ENCODE peak calls at places on chromosomes 5 and 9, in six cellular contexts. M is fibroblast of lung, V is H1, T is IMR-90, K is neural progenitor cell, H is GM23338. Y is an unnamed sample. For H4K20me1 and H3K36me3, the result is how much of the 10 kb centered on the place peaks cover.

GRCh38 chr5:72556351-72557146 is 49.3 kb upstream of the ZNF366 start:
- DNase-seq in M (peak), T (peak), V (peak), K (peak), H (peak), Y (no peak)

GRCh38 chr5:151615431-151615830 is 24.3 kb upstream of the FAT2 start:
- DNase-seq in H (no peak), K (no peak), V (no peak), T (no peak), M (no peak), Y (no peak)

GRCh38 chr9:112728401-112728800 is 10.5 kb upstream of the INIP start:
- DNase-seq in K (no peak), T (no peak), V (no peak), M (no peak), H (no peak), Y (no peak)

GRCh38 chr9:133067006-133067405 is 5.2 kb downstream of the CEL start:
- DNase-seq in M (no peak), K (no peak), V (no peak), T (no peak), H (no peak), Y (no peak)

GRCh38 chr9:77678136-77678535 is 30.0 kb upstream of the GNA14 start:
- DNase-seq in V (peak), T (no peak), H (no peak), M (peak), K (no peak), Y (no peak)

GRCh38 chr9:96255698-96256097 is 46.3 kb downstream of the HSD17B3 start:
- DNase-seq in V (no peak), H (peak), T (no peak), K (no peak), M (no peak), Y (no peak)

GRCh38 chr9:19208653-19209052 is 21.8 kb upstream of the DENND4C start:
- DNase-seq in V (no peak), T (no peak), M (no peak), H (no peak), K (no peak), Y (no peak)

GRCh38 chr5:12023614-12024241 is 119.5 kb upstream of the CTNND2 start:
- DNase-seq in H (peak), T (peak), V (no peak), K (peak), M (peak), Y (no peak)

GRCh38 chr5:160477266-160477970 is 55.8 kb downstream of the PTTG1 start:
- DNase-seq in M (no peak), T (no peak), K (no peak), V (no peak), H (peak), Y (no peak)

GRCh38 chr9:95757026-95757425 is 118.5 kb upstream of the ERCC6L2 start:
- DNase-seq in M (peak), V (no peak), H (no peak), K (no peak), T (peak), Y (no peak)

GRCh38 chr5:59640411-59640810 is 253.1 kb downstream of the PDE4D start:
- DNase-seq in K (peak), H (no peak), T (no peak), V (no peak), M (no peak), Y (no peak)

GRCh38 chr5:14908195-14908594 is 36.6 kb upstream of the ANKH start:
- DNase-seq in K (no peak), V (no peak), H (no peak), M (peak), T (peak), Y (no peak)

GRCh38 chr5:135739383-135739961 is 95.0 kb upstream of the SLC25A48 start:
- DNase-seq in V (peak), M (peak), K (no peak), T (no peak), H (no peak), Y (no peak)

GRCh38 chr9:70261131-70261870 is 2.5 kb downstream of the SMC5 start:
- DNase-seq in H (no peak), K (no peak), T (peak), V (no peak), M (peak), Y (no peak)

GRCh38 chr5:144469106-144469505 is 298.4 kb downstream of the KCTD16 start:
- DNase-seq in H (no peak), M (no peak), K (no peak), V (no peak), T (peak), Y (no peak)

GRCh38 chr9:93052791-93053540 is 5.5 kb upstream of the SUSD3 start:
- DNase-seq in K (peak), M (no peak), T (no peak), V (peak), H (peak), Y (peak)

GRCh38 chr9:130755377-130756007 is 61.9 kb downstream of the EXOSC2 start:
- DNase-seq in T (no peak), M (no peak), K (no peak), H (no peak), V (no peak), Y (no peak)

GRCh38 chr9:126233175-126233574 is 93.5 kb upstream of the MVB12B start:
- DNase-seq in M (no peak), K (no peak), T (no peak), V (no peak), H (no peak), Y (no peak)

GRCh38 chr5:83942155-83942554 is 221.5 kb upstream of the HAPLN1 start:
- DNase-seq in K (no peak), T (no peak), M (no peak), V (no peak), H (no peak), Y (no peak)
- H3K4me3 ChIP-seq in K (no peak), T (no peak), M (no peak), V (no peak), H (no peak), Y (no peak)

GRCh38 chr5:88806338-88806737 is 76.6 kb downstream of the MEF2C start:
- DNase-seq in H (no peak), M (no peak), K (no peak), V (no peak), T (no peak), Y (no peak)

GRCh38 chr5:88804444-88804843 is 78.5 kb downstream of the MEF2C start:
- DNase-seq in T (no peak), H (no peak), K (no peak), M (no peak), V (no peak), Y (no peak)

GRCh38 chr5:88807327-88807726 is 75.7 kb downstream of the MEF2C start:
- DNase-seq in V (no peak), H (no peak), T (no peak), M (no peak), K (no peak), Y (no peak)

GRCh38 chr5:88805151-88805784 is 77.7 kb downstream of the MEF2C start:
- DNase-seq in M (no peak), K (no peak), H (no peak), T (no peak), V (no peak), Y (no peak)

DNA sequence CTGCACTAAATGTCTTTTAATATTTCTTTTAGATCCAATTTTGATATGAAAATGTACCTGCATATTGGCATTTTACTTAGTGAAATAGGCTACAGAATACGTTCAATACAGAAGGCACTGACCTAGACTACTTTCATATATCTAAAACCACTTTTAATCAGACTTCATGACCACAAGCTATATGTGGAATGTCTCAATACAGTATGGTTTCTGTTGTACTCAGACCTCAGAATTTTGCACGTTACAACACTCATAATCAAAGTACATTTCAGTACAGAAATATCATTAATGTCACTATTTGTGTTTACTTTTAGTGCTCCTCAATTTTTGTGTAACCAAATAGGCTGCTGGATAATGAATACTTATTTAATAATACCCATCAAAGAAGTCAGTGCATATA is 74.8 kb downstream of the MEF2C start:
- DNase-seq in M (no peak), T (no peak), H (no peak), K (no peak), V (no peak), Y (no peak)
- H4K20me1 ChIP-seq in M (under half), T (under half), H (under half), K (under half), V (under half), Y (under half)

DNA sequence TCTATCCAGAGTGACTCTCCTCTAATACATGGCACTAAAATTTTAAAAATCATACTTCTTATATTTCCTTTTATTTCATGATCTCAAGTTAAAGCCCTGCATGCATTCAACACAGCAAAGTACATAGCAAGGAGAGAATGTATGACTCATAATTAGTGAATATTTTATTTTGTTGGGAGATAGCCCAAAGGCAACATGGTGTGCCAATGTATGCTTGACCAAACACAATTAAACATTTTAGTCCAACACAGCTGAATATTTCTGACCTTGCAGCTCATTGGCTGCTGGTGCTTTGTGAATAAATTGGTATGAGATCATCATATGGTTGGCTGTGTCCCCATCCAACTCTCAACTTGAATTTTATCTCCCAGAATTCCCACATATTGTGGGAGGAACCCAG is 103.5 kb downstream of the NPR3 start:
- DNase-seq in K (no peak), V (no peak), H (no peak), T (peak), M (peak), Y (no peak)
- H3K36me3 ChIP-seq in K (under half), V (under half), H (under half), T (under half), M (under half), Y (under half)

GRCh38 chr5:75363726-75364495 is 26.9 kb downstream of the HMGCR start:
- DNase-seq in T (no peak), H (peak), M (no peak), K (no peak), V (no peak), Y (no peak)
- H3K4me3 ChIP-seq in T (no peak), H (no peak), M (no peak), K (no peak), V (no peak), Y (no peak)

GRCh38 chr5:179606910-179607448 is 16.5 kb downstream of the HNRNPH1 start:
- DNase-seq in H (no peak), K (no peak), M (no peak), V (no peak), T (no peak), Y (no peak)
- H4K20me1 ChIP-seq in H (under half), K (half or more), M (under half), V (under half), T (half or more), Y (under half)

DNA sequence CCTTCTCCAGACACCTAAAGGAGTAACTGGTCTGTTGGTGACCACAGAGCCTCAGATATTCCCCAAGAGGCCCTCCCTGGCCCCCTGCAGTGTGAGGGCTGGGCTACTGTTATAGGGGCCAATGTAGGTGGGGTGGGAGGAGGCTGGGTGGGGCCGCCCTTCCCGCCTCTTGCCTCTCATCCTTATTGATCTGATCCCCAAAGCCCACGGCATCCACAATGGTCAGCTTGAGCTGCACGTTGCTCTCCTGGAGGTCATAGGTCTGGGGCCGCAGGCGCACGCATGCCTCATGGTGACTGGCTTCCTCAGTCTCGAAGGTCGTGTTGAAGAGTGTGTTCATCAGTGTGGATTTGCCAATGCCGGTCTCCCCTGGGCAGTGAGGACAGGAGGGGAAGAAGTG is 13.0 kb downstream of the SEPTIN8 start:
- DNase-seq in V (no peak), T (no peak), H (no peak), K (no peak), M (no peak), Y (no peak)
- H3K36me3 ChIP-seq in V (under half), T (half or more), H (under half), K (under half), M (under half), Y (half or more)

DNA sequence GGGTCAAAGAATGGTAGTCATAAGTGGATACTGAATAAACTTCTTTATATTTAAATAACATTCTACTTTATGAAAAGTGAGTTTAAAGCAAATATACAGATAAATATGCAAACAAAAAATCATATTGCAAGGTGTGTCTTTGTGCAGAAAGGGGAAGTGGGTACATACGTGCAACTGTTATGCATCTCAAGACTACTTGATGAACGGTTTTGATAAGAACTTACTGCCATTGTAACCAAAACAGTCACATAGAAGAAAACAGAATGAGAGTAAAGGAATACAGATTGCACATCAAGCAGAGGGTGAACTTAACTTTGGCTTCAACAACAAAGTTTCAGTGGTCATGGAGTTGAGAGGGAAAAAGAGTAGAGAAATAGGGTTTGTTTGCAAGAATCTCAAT is 9.9 kb downstream of the CAMK4 start:
- DNase-seq in H (no peak), V (no peak), M (no peak), T (no peak), K (no peak), Y (no peak)
- H3K4me3 ChIP-seq in H (no peak), V (no peak), M (no peak), T (no peak), K (no peak), Y (no peak)

GRCh38 chr5:178232920-178233429 is 373 bp upstream of the PHYKPL start:
- DNase-seq in K (no peak), V (no peak), H (no peak), T (no peak), M (no peak), Y (no peak)

GRCh38 chr5:178231736-178232123 is 872 bp downstream of the PHYKPL start:
- DNase-seq in K (peak), T (no peak), V (no peak), M (no peak), H (no peak), Y (no peak)

GRCh38 chr5:178232124-178232919 is at the start of gene PHYKPL:
- DNase-seq in M (peak), T (peak), H (peak), V (peak), K (peak), Y (peak)

GRCh38 chr5:178229861-178230260 is 2.7 kb downstream of the PHYKPL start:
- DNase-seq in H (no peak), M (no peak), T (no peak), V (no peak), K (no peak), Y (no peak)

GRCh38 chr5:178230879-178231735 is 1.5 kb downstream of the PHYKPL start:
- DNase-seq in V (no peak), M (peak), T (peak), H (no peak), K (no peak), Y (no peak)
- H4K20me1 ChIP-seq in V (under half), M (under half), T (under half), H (under half), K (under half), Y (under half)

Y was measured in DND-41.